ENCODE peak calls at places on chromosomes 2 and 18, in four cellular contexts. Y is mammary epithelial cell, W is heart right ventricle, H is HFF-Myc. A is an unnamed sample.

GRCh38 chr18:34650121-34650545 is 60.0 kb upstream of the DTNA start:
- DNase-seq in Y (peak), W (no peak), H (peak), A (no peak)

GRCh38 chr2:105718846-105719432 is 25.8 kb upstream of the NCK2 start:
- DNase-seq in Y (no peak), W (no peak), H (no peak), A (no peak)

GRCh38 chr18:40577255-40577654 is 1377.8 kb upstream of the PIK3C3 start:
- DNase-seq in Y (no peak), W (no peak), H (no peak), A (no peak)

GRCh38 chr2:173866858-173867620 is 98.1 kb downstream of the SP3 start:
- DNase-seq in Y (no peak), W (peak), H (peak), A (no peak)

GRCh38 chr2:14632133-14632936 is at the start of gene LRATD1:
- DNase-seq in Y (peak), W (peak), H (no peak), A (no peak)

GRCh38 chr2:158202151-158202778 is 100.6 kb downstream of the UPP2 start:
- DNase-seq in Y (peak), W (no peak), H (no peak), A (no peak)

GRCh38 chr2:48114256-48114655 is 208.0 kb upstream of the FBXO11 start:
- DNase-seq in Y (peak), W (no peak), H (peak), A (peak)

GRCh38 chr18:57925706-57926105 is 118.3 kb upstream of the NEDD4L start:
- DNase-seq in Y (peak), W (no peak), H (no peak), A (no peak)

GRCh38 chr2:62801814-62802524 is 96.5 kb downstream of the EHBP1 start:
- DNase-seq in Y (no peak), W (no peak), H (no peak), A (no peak)

GRCh38 chr2:62660582-62661262 is 44.8 kb upstream of the EHBP1 start:
- DNase-seq in Y (peak), W (no peak), H (no peak), A (no peak)

GRCh38 chr2:148362144-148362796 is 282.3 kb upstream of the EPC2 start:
- DNase-seq in Y (no peak), W (no peak), H (no peak), A (no peak)

GRCh38 chr18:3798032-3798431 is 348.1 kb downstream of the TGIF1 start:
- DNase-seq in Y (no peak), W (no peak), H (no peak), A (no peak)

GRCh38 chr2:39422700-39423099 is 14.4 kb downstream of the MAP4K3 start:
- DNase-seq in Y (no peak), W (no peak), H (no peak), A (no peak)

GRCh38 chr2:71613953-71614925 is 160.9 kb downstream of the DYSF start:
- DNase-seq in Y (no peak), W (no peak), H (no peak), A (no peak)

GRCh38 chr2:230209422-230210051 is 10.2 kb downstream of the SP110 start:
- DNase-seq in Y (no peak), W (no peak), H (no peak), A (no peak)

GRCh38 chr2:143524001-143524608 is 394.9 kb downstream of the ARHGAP15 start:
- DNase-seq in Y (no peak), W (no peak), H (no peak), A (no peak)

GRCh38 chr2:26712486-26713465 is 20.3 kb downstream of the KCNK3 start:
- DNase-seq in Y (no peak), W (no peak), H (no peak), A (no peak)

GRCh38 chr2:18742382-18742781 is 153.0 kb upstream of the NT5C1B start:
- DNase-seq in Y (no peak), W (peak), H (no peak), A (no peak)
- TF ChIP-seq CTCF in Y (no peak), W (peak), H (no peak), A (no peak)

GRCh38 chr18:63970803-63971191 is 916 bp downstream of the SERPINB8 start:
- DNase-seq in Y (peak), W (peak), H (no peak), A (no peak)

GRCh38 chr18:63975632-63976031 is 5.8 kb downstream of the SERPINB8 start:
- DNase-seq in Y (no peak), W (no peak), H (no peak), A (no peak)

GRCh38 chr18:63971320-63972071 is 1.6 kb downstream of the SERPINB8 start:
- DNase-seq in Y (no peak), W (no peak), H (no peak), A (no peak)

GRCh38 chr18:63977040-63977439 is 7.2 kb downstream of the SERPINB8 start:
- DNase-seq in Y (no peak), W (no peak), H (no peak), A (no peak)

DNA sequence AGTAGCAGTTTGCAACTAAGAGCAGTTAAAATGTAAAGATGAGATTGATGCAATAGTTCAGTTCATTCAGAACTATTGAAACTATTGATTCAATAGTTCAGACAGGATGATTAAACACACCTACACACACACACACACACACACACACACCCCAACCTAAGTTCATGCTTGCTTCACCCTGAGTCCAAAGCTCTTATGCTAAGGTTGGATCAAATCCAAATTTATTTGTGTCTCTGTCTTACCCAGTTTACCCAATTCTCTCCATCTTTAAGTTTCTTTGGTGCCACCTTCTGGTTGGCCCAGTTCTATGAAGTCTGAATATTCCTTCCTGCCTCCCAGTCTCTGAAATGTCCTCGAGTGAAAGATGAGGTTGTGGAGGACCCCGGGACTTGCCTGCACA is 5.1 kb downstream of the SERPINB8 start:
- DNase-seq in Y (peak), W (no peak), H (no peak), A (no peak)
- TF ChIP-seq CTCF in Y (peak), W (peak), H (peak), A (peak)

GRCh38 chr2:128503358-128504241 is 184.9 kb upstream of the HS6ST1 start:
- DNase-seq in Y (no peak), W (no peak), H (no peak), A (no peak)
- TF ChIP-seq CTCF in Y (no peak), W (no peak), H (no peak), A (no peak)

GRCh38 chr2:101356486-101356885 is 30.8 kb downstream of the CREG2 start:
- DNase-seq in Y (peak), W (no peak), H (no peak), A (no peak)
- TF ChIP-seq CTCF in Y (no peak), W (no peak), H (no peak), A (no peak)

DNA sequence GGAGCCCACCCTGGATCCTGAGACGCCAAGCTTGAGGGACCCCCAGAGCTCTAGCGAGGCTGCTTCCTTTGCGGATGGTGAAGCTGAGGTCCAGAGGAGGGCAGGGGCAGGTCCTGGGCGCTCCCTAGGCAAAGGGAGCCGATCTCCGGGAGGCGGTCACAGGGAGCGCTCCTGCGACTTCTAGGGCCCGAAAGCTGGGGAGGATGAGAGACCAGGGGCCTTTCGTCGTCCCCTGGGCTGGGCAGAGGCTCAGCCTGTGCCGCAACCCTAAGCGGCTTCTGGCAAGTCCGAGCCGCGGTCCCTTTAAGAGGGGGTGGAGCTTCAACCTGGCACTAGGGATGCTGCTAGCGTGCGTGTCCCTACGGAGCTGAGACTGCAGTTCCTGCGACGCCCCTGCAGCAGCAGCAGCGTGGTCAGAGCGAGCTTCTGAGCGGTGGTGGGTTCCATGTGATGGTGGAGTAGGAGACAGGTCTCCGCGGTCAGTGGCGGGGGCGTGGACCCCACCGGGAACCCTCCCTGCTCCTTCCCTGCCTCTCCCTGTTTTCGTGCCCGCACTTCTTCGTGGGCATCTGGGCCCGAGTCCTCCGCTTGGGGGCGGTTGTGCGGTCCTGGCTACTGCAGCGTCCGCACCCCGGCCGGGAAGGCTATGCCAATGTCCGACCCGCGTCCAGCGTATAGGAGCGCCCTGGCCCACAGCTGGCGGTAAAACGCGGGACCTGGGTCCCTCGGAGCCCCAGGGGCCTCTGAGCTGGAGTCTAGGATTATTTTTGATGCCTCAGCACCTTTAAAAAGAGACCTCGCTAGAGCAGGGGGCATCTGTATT is 154.6 kb downstream of the CCDC74A start:
- DNase-seq in Y (peak), W (peak), H (peak), A (peak)
- TF ChIP-seq CTCF in Y (peak), W (peak), H (no peak), A (peak)

GRCh38 chr2:106851475-106851874 is 34.5 kb downstream of the ST6GAL2 start:
- DNase-seq in Y (no peak), W (no peak), H (no peak), A (no peak)
- TF ChIP-seq CTCF in Y (no peak), W (no peak), H (no peak), A (no peak)